ENCODE peak calls at places on chromosomes 5 and 9, in five cellular contexts. U is mucosa of gallbladder; O is foreskin fibroblast; W is left cardiac atrium; A is CD8-positive, alpha-beta T cell. Z is an unnamed sample.

GRCh38 chr5:180209137-180209581 is at the start of gene RASGEF1C:
- DNase-seq in U (no peak), O (peak), W (peak), A (peak), Z (peak)

GRCh38 chr9:99445920-99446319 is 223.8 kb downstream of the SEC61B start:
- DNase-seq in U (no peak), O (peak), W (no peak), A (no peak), Z (no peak)

GRCh38 chr9:135669616-135670285 is 6.6 kb downstream of the LCN9 start:
- DNase-seq in U (no peak), O (no peak), W (no peak), A (no peak), Z (no peak)

GRCh38 chr5:4191024-4191423 is 595.4 kb downstream of the IRX1 start:
- DNase-seq in U (no peak), O (no peak), W (no peak), A (no peak), Z (no peak)

GRCh38 chr9:95246547-95246946 is 71.0 kb downstream of the FANCC start:
- DNase-seq in U (no peak), O (no peak), W (no peak), A (no peak), Z (peak)

GRCh38 chr5:147805030-147805454 is 22.5 kb upstream of the JAKMIP2 start:
- DNase-seq in U (peak), O (no peak), W (no peak), A (peak), Z (no peak)

GRCh38 chr5:159038907-159039306 is 60.8 kb downstream of the EBF1 start:
- DNase-seq in U (no peak), O (peak), W (no peak), A (no peak), Z (no peak)

GRCh38 chr5:40654377-40655006 is 25.2 kb upstream of the PTGER4 start:
- DNase-seq in U (no peak), O (no peak), W (no peak), A (no peak), Z (no peak)

GRCh38 chr5:112077180-112077579 is 320.2 kb upstream of the NREP start:
- DNase-seq in U (no peak), O (no peak), W (no peak), A (no peak), Z (peak)

GRCh38 chr5:160312139-160312959 is at the start of gene CCNJL:
- DNase-seq in U (no peak), O (no peak), W (peak), A (no peak), Z (peak)

GRCh38 chr5:167061695-167062094 is 1229.8 kb upstream of the WWC1 start:
- DNase-seq in U (no peak), O (no peak), W (no peak), A (no peak), Z (no peak)

GRCh38 chr5:6043491-6044310 is 334.6 kb downstream of the MED10 start:
- DNase-seq in U (no peak), O (no peak), W (no peak), A (no peak), Z (no peak)

GRCh38 chr5:156438076-156438475 is 111.1 kb downstream of the SGCD start:
- DNase-seq in U (no peak), O (no peak), W (no peak), A (no peak), Z (no peak)

GRCh38 chr9:136944094-136944518 is 432 bp downstream of the FBXW5 start:
- DNase-seq in U (no peak), O (peak), W (peak), A (peak), Z (peak)

GRCh38 chr5:18745988-18746615 is 1111.8 kb downstream of the TAF11L14 start:
- DNase-seq in U (no peak), O (no peak), W (no peak), A (peak), Z (peak)

GRCh38 chr9:71506821-71507220 is 261.5 kb downstream of the CEMIP2 start:
- DNase-seq in U (peak), O (peak), W (no peak), A (no peak), Z (peak)

GRCh38 chr5:174732040-174733020 is 7.9 kb downstream of the MSX2 start:
- DNase-seq in U (no peak), O (no peak), W (no peak), A (no peak), Z (no peak)

GRCh38 chr5:59126665-59127354 is 543.9 kb downstream of the RAB3C start:
- DNase-seq in U (no peak), O (peak), W (no peak), A (no peak), Z (no peak)

GRCh38 chr5:31492824-31493223 is 39.1 kb downstream of the DROSHA start:
- DNase-seq in U (no peak), O (peak), W (no peak), A (no peak), Z (no peak)

GRCh38 chr5:34660444-34660843 is 4.3 kb downstream of the RAI14 start:
- DNase-seq in U (no peak), O (peak), W (no peak), A (no peak), Z (peak)

GRCh38 chr5:38749861-38750260 is 96.0 kb upstream of the OSMR start:
- DNase-seq in U (no peak), O (no peak), W (no peak), A (no peak), Z (no peak)

GRCh38 chr5:14672508-14673394 is 8.2 kb downstream of the OTULIN start:
- DNase-seq in U (no peak), O (no peak), W (no peak), A (no peak), Z (peak)

GRCh38 chr5:122775713-122776084 is 819 bp downstream of the SNX2 start:
- DNase-seq in U (no peak), O (no peak), W (no peak), A (no peak), Z (no peak)

GRCh38 chr5:179310439-179311090 is 34.7 kb downstream of the ADAMTS2 start:
- DNase-seq in U (no peak), O (no peak), W (no peak), A (no peak), Z (no peak)

GRCh38 chr5:180832638-180833068 is 28.4 kb downstream of the ZFP62 start:
- DNase-seq in U (no peak), O (no peak), W (no peak), A (peak), Z (no peak)

GRCh38 chr9:37289631-37290030 is 132.9 kb upstream of the GRHPR start:
- DNase-seq in U (no peak), O (no peak), W (no peak), A (no peak), Z (no peak)

GRCh38 chr5:168513861-168514428 is 15.2 kb upstream of the FBLL1 start:
- DNase-seq in U (no peak), O (no peak), W (no peak), A (no peak), Z (no peak)